ENCODE peak calls at places on chromosomes 12 and 14, in seven cellular contexts. B is neural progenitor cell, I is right cardiac atrium, E is pancreas, A is tibial nerve, M is ovary, R is suprapubic skin. D is an unnamed sample.

GRCh38 chr14:36513451-36514277 is 6.4 kb downstream of the NKX2-1 start:
- DNase-seq in R (no peak), A (no peak), I (no peak), B (peak; percentile 86), M (no peak), E (no peak), D (no peak)

GRCh38 chr12:117662620-117663395 is 301.4 kb upstream of the NOS1 start:
- DNase-seq in I (no peak), A (no peak), R (no peak), B (no peak), E (no peak), M (no peak), D (no peak)

GRCh38 chr14:91742956-91743653 is 11.2 kb upstream of the CATSPERB start:
- DNase-seq in M (no peak), I (no peak), B (no peak), R (no peak), A (no peak), E (no peak), D (no peak)

GRCh38 chr12:2294651-2295475 is 242.1 kb downstream of the CACNA1C start:
- DNase-seq in R (peak; percentile 86), B (no peak), M (no peak), A (peak; percentile 44), I (no peak), E (no peak), D (peak; percentile 34)

GRCh38 chr12:22672951-22673350 is 48.0 kb downstream of the ETNK1 start:
- DNase-seq in A (no peak), M (no peak), E (no peak), I (no peak), B (no peak), R (no peak), D (no peak)

GRCh38 chr14:104334812-104335161 is 196.4 kb downstream of the KIF26A start:
- DNase-seq in R (no peak), M (no peak), B (no peak), E (no peak), A (no peak), I (no peak), D (no peak)

GRCh38 chr12:131245564-131246355 is 292.1 kb downstream of the ADGRD1 start:
- DNase-seq in M (no peak), I (no peak), R (no peak), E (no peak), A (no peak), B (no peak), D (no peak)

GRCh38 chr12:40300490-40300889 is 75.7 kb downstream of the LRRK2 start:
- DNase-seq in R (no peak), A (no peak), B (no peak), I (no peak), M (no peak), E (no peak), D (no peak)

GRCh38 chr14:101242442-101243385 is 318.6 kb upstream of the DIO3 start:
- DNase-seq in E (no peak), B (no peak), A (no peak), M (no peak), R (no peak), I (no peak), D (peak; percentile 56)

GRCh38 chr14:102891556-102891955 is 30.9 kb upstream of the AMN start:
- DNase-seq in B (no peak), I (no peak), E (no peak), A (no peak), M (no peak), R (no peak), D (no peak)

GRCh38 chr12:68279227-68280054 is 26.0 kb upstream of the IL22 start:
- DNase-seq in I (no peak), M (no peak), B (no peak), R (no peak), A (no peak), E (no peak), D (no peak)

GRCh38 chr12:43550831-43551270 is 1.2 kb downstream of the ADAMTS20 start:
- DNase-seq in E (no peak), A (no peak), B (peak; percentile 41), I (no peak), M (no peak), R (no peak), D (no peak)

GRCh38 chr14:33682746-33683145 is 268.1 kb downstream of the EGLN3 start:
- DNase-seq in E (peak; percentile 5), R (no peak), M (peak; percentile 82), A (peak; percentile 61), B (no peak), I (peak; percentile 75), D (peak; percentile 88)

DNA sequence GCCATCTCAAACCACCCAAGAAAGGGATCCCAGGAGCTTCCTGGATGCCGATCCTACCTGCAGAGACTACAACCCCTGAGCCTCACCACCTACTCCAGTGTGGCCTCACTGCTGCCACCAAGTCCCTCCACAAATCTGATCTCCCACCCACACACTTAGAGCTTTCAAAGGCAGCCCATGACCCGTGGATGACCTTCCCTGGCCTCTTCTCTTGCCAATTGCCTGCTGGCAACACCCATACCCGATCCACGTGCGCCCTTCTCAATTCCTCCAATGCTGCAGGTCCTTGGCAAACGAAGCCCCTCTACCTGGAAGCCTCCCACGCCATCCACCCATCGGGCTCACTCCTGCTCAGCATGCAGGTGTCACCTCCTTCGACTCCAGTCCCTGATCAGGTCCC is 30.7 kb downstream of the HVCN1 start:
- DNase-seq in M (no peak), R (no peak), E (no peak), A (no peak), I (no peak), B (no peak), D (no peak)
- H3K27ac ChIP-seq in M (no peak overlapping the region), R (no peak overlapping the region), E (no peak overlapping the region), A (no peak overlapping the region), I (no peak overlapping the region), B (no peak overlapping the region), D (no peak overlapping the region)

GRCh38 chr12:664779-665092 is 1.5 kb upstream of the NINJ2 start:
- DNase-seq in B (no peak), E (no peak), R (no peak), I (no peak), M (no peak), A (no peak), D (no peak)

GRCh38 chr12:664075-664778 is 982 bp upstream of the NINJ2 start:
- DNase-seq in E (no peak), I (no peak), M (no peak), R (no peak), A (no peak), B (no peak), D (no peak)

GRCh38 chr12:661720-662486 is 1.3 kb downstream of the NINJ2 start:
- DNase-seq in A (no peak), M (peak; percentile 24), R (no peak), E (no peak), B (no peak), I (peak; percentile 63), D (peak; percentile 15)

GRCh38 chr12:663293-663871 is at the start of gene NINJ2:
- DNase-seq in B (no peak), M (no peak), I (no peak), R (no peak), E (no peak), A (no peak), D (no peak)

DNA sequence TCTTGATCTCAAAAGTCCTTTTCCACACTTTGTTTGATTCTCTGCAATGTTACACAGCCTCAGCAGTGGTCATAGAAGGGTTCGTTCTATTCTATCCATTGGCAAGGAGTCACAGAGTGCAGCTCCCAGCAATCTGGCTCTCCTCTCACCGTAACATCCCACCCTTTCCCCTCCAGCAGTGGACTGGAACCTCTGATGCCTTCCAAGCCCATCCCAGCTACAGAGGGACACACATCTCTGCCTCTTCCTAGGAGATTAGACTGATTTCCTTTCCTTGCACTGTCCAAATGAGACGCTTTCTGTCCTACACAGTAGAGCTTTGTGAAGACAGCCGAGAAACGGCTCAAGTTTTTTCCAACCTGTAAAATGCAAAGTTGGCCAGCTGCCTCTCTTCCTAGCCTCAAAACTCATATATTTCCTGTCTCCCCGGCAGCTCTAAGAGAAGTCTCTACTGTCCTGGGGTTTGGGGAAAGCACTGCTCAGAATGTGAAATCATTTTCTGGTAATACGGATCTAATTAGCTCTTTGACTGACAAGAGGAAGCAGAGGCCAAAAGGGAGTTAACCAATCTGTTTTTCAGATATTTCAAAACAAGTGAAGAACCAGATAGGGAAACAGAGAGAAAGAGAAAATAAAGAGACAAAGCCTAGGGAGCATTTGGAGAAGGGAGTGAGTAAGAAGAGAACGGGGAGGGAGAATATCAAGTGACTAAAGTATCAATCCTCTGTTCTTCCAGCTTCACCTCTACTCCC is 528 bp downstream of the NINJ2 start:
- DNase-seq in E (no peak), B (no peak), A (no peak), R (no peak), M (no peak), I (no peak), D (no peak)
- H3K4me1 ChIP-seq in E (no peaks in the 10 kb centered on the region), B (peaks cover 18% of the 10 kb centered on the region), A (no peaks in the 10 kb centered on the region), R (peaks cover 22% of the 10 kb centered on the region), M (peaks cover 9% of the 10 kb centered on the region), I (peaks cover 11% of the 10 kb centered on the region), D (peaks cover 10% of the 10 kb centered on the region)

GRCh38 chr12:106945261-106945851 is 10.4 kb upstream of the TMEM263 start:
- DNase-seq in E (no peak), A (no peak), R (no peak), M (no peak), B (peak; percentile 20), I (no peak), D (no peak)
- H3K9me3 ChIP-seq in E (no peaks in the 10 kb centered on the region), A (no peaks in the 10 kb centered on the region), R (no peaks in the 10 kb centered on the region), M (no peaks in the 10 kb centered on the region), B (peaks cover 19% of the 10 kb centered on the region), I (no peaks in the 10 kb centered on the region), D (no peaks in the 10 kb centered on the region)

GRCh38 chr12:93813972-93814821 is 137.0 kb downstream of the CRADD start:
- DNase-seq in E (peak; percentile 53), I (peak; percentile 91), M (peak; percentile 84), R (peak; percentile 89), A (peak; percentile 70), B (no peak), D (peak; percentile 92)
- H3K27ac ChIP-seq in E (peak overlapping the region; percentile 7), I (peak overlapping the region; percentile 100), M (peak overlapping the region; percentile 15), R (peak overlapping the region; percentile 82), A (peak overlapping the region; percentile 80), B (no peak overlapping the region), D (peak overlapping the region; percentile 85)

DNA sequence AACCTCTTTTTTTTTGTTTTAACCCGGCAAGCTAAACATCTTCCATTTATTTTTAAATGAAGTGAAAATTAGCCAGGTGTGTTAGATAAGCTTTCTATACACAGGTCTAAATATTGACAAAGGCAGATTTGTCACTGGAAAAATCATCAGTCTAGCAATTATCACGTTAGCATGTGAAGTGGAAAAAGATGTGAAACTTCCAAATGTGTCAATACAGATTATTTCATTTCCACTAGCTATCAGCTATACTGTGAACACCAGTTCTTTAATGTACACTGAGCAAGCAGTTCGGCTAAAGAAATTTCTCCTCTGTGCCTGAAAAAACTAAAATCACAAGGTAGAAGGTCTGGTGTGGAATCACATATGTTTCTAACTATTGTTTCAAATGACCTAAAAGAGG is 96.6 kb upstream of the G2E3 start:
- DNase-seq in I (no peak), E (no peak), A (no peak), R (no peak), M (no peak), B (no peak), D (no peak)
- H3K4me1 ChIP-seq in I (no peaks in the 10 kb centered on the region), E (no peaks in the 10 kb centered on the region), A (no peaks in the 10 kb centered on the region), R (no peaks in the 10 kb centered on the region), M (no peaks in the 10 kb centered on the region), B (peaks cover 13% of the 10 kb centered on the region), D (no peaks in the 10 kb centered on the region)

DNA sequence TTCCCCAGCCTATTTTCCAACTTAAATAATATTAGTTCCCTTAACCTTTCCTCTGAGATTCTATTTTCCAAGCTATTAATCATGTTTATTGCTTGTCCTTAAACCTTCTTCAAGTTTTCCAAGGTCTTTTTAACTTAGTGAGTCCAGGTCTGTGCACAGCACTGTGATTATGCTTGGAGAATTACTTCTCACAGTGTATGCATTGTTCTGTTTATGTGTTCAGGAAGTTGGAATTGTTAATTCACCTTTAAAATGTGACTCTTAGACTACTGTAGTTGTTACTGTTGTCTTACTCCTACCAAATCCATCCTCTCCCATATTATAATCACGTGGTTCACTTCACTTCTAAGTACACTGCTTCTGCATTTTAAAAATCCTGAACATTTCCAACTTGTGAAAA is 1039.2 kb upstream of the FOXG1 start:
- DNase-seq in R (no peak), A (no peak), E (no peak), M (no peak), B (no peak), I (no peak), D (no peak)
- H3K9me3 ChIP-seq in R (no peaks in the 10 kb centered on the region), A (no peaks in the 10 kb centered on the region), E (no peaks in the 10 kb centered on the region), M (no peaks in the 10 kb centered on the region), B (no peaks in the 10 kb centered on the region), I (no peaks in the 10 kb centered on the region), D (no peaks in the 10 kb centered on the region)